ENCODE peak calls at places on chromosomes 7 and 10, in ten cellular contexts. One of them, this sample, is unnamed.

GRCh38 chr10:100518761-100519241 is 860 bp downstream of the SEC31B start:
- DNase-seq in lower lobe of right lung: peak; percentile 50
- DNase-seq in sigmoid colon: no peak
- DNase-seq in CD8-positive, alpha-beta memory T cell: peak; percentile 64
- DNase-seq in right lobe of liver: peak; percentile 43
- DNase-seq in gastrocnemius medialis: peak; percentile 55
- DNase-seq in pancreas: peak; percentile 65
- DNase-seq in fibroblast of lung: peak; percentile 58
- DNase-seq in heart left ventricle: peak; percentile 57
- DNase-seq in suprapubic skin: no peak
- DNase-seq in this sample: peak; percentile 58

GRCh38 chr10:608331-609265 is 80.9 kb downstream of the DIP2C start:
- DNase-seq in lower lobe of right lung: no peak
- DNase-seq in sigmoid colon: no peak
- DNase-seq in CD8-positive, alpha-beta memory T cell: no peak
- DNase-seq in right lobe of liver: no peak
- DNase-seq in gastrocnemius medialis: no peak
- DNase-seq in pancreas: no peak
- DNase-seq in fibroblast of lung: peak; percentile 36
- DNase-seq in heart left ventricle: no peak
- DNase-seq in suprapubic skin: no peak
- DNase-seq in this sample: no peak

GRCh38 chr10:44471410-44471809 is 86.5 kb upstream of the CXCL12 start:
- DNase-seq in lower lobe of right lung: no peak
- DNase-seq in sigmoid colon: no peak
- DNase-seq in CD8-positive, alpha-beta memory T cell: no peak
- DNase-seq in right lobe of liver: no peak
- DNase-seq in gastrocnemius medialis: no peak
- DNase-seq in pancreas: no peak
- DNase-seq in fibroblast of lung: no peak
- DNase-seq in heart left ventricle: no peak
- DNase-seq in suprapubic skin: no peak
- DNase-seq in this sample: no peak

GRCh38 chr7:34501161-34501560 is 156.9 kb upstream of the NPSR1 start:
- DNase-seq in lower lobe of right lung: no peak
- DNase-seq in sigmoid colon: no peak
- DNase-seq in CD8-positive, alpha-beta memory T cell: no peak
- DNase-seq in right lobe of liver: no peak
- DNase-seq in gastrocnemius medialis: no peak
- DNase-seq in pancreas: no peak
- DNase-seq in fibroblast of lung: no peak
- DNase-seq in heart left ventricle: no peak
- DNase-seq in suprapubic skin: no peak
- DNase-seq in this sample: no peak

GRCh38 chr7:101953248-101953819 is 135.9 kb downstream of the CUX1 start:
- DNase-seq in lower lobe of right lung: no peak
- DNase-seq in sigmoid colon: peak; percentile 94
- DNase-seq in CD8-positive, alpha-beta memory T cell: no peak
- DNase-seq in right lobe of liver: no peak
- DNase-seq in gastrocnemius medialis: peak; percentile 76
- DNase-seq in pancreas: no peak
- DNase-seq in fibroblast of lung: peak; percentile 89
- DNase-seq in heart left ventricle: no peak
- DNase-seq in suprapubic skin: no peak
- DNase-seq in this sample: no peak

GRCh38 chr7:87628780-87629569 is 777 bp downstream of the RUNDC3B start:
- DNase-seq in lower lobe of right lung: peak; percentile 51
- DNase-seq in sigmoid colon: peak; percentile 64
- DNase-seq in CD8-positive, alpha-beta memory T cell: peak; percentile 51
- DNase-seq in right lobe of liver: peak; percentile 78
- DNase-seq in gastrocnemius medialis: no peak
- DNase-seq in pancreas: peak; percentile 21
- DNase-seq in fibroblast of lung: peak; percentile 15
- DNase-seq in heart left ventricle: no peak
- DNase-seq in suprapubic skin: peak; percentile 62
- DNase-seq in this sample: peak; percentile 31

GRCh38 chr10:47223236-47223635 is 76.8 kb upstream of the GDF10 start:
- DNase-seq in lower lobe of right lung: no peak
- DNase-seq in sigmoid colon: no peak
- DNase-seq in CD8-positive, alpha-beta memory T cell: no peak
- DNase-seq in right lobe of liver: no peak
- DNase-seq in gastrocnemius medialis: no peak
- DNase-seq in pancreas: no peak
- DNase-seq in fibroblast of lung: no peak
- DNase-seq in heart left ventricle: no peak
- DNase-seq in suprapubic skin: no peak
- DNase-seq in this sample: no peak

GRCh38 chr7:124032369-124033092 is at the start of gene TMEM229A:
- DNase-seq in lower lobe of right lung: peak; percentile 48
- DNase-seq in sigmoid colon: peak; percentile 61
- DNase-seq in CD8-positive, alpha-beta memory T cell: no peak
- DNase-seq in right lobe of liver: peak; percentile 35
- DNase-seq in gastrocnemius medialis: no peak
- DNase-seq in pancreas: peak; percentile 29
- DNase-seq in fibroblast of lung: peak; percentile 48
- DNase-seq in heart left ventricle: peak; percentile 21
- DNase-seq in suprapubic skin: no peak
- DNase-seq in this sample: no peak

GRCh38 chr7:47094462-47094861 is 487.4 kb downstream of the TNS3 start:
- DNase-seq in lower lobe of right lung: no peak
- DNase-seq in sigmoid colon: no peak
- DNase-seq in CD8-positive, alpha-beta memory T cell: no peak
- DNase-seq in right lobe of liver: no peak
- DNase-seq in gastrocnemius medialis: no peak
- DNase-seq in pancreas: no peak
- DNase-seq in fibroblast of lung: no peak
- DNase-seq in heart left ventricle: no peak
- DNase-seq in suprapubic skin: no peak
- DNase-seq in this sample: no peak

GRCh38 chr7:74174606-74175082 is 488 bp downstream of the EIF4H start:
- DNase-seq in lower lobe of right lung: no peak
- DNase-seq in sigmoid colon: peak; percentile 78
- DNase-seq in CD8-positive, alpha-beta memory T cell: peak; percentile 63
- DNase-seq in right lobe of liver: peak; percentile 64
- DNase-seq in gastrocnemius medialis: peak; percentile 48
- DNase-seq in pancreas: peak; percentile 43
- DNase-seq in fibroblast of lung: peak; percentile 75
- DNase-seq in heart left ventricle: peak; percentile 38
- DNase-seq in suprapubic skin: peak; percentile 78
- DNase-seq in this sample: no peak

GRCh38 chr7:81514546-81514945 is 255.3 kb downstream of the HGF start:
- DNase-seq in lower lobe of right lung: no peak
- DNase-seq in sigmoid colon: no peak
- DNase-seq in CD8-positive, alpha-beta memory T cell: no peak
- DNase-seq in right lobe of liver: no peak
- DNase-seq in gastrocnemius medialis: no peak
- DNase-seq in pancreas: no peak
- DNase-seq in fibroblast of lung: no peak
- DNase-seq in heart left ventricle: no peak
- DNase-seq in suprapubic skin: no peak
- DNase-seq in this sample: no peak

GRCh38 chr7:24725554-24726260 is 31.6 kb downstream of the GSDME start:
- DNase-seq in lower lobe of right lung: no peak
- DNase-seq in sigmoid colon: no peak
- DNase-seq in CD8-positive, alpha-beta memory T cell: no peak
- DNase-seq in right lobe of liver: no peak
- DNase-seq in gastrocnemius medialis: no peak
- DNase-seq in pancreas: no peak
- DNase-seq in fibroblast of lung: no peak
- DNase-seq in heart left ventricle: no peak
- DNase-seq in suprapubic skin: no peak
- DNase-seq in this sample: no peak

GRCh38 chr10:102795453-102796406 is 41.5 kb downstream of the CYP17A1 start:
- DNase-seq in lower lobe of right lung: no peak
- DNase-seq in sigmoid colon: no peak
- DNase-seq in CD8-positive, alpha-beta memory T cell: no peak
- DNase-seq in right lobe of liver: no peak
- DNase-seq in gastrocnemius medialis: peak; percentile 79
- DNase-seq in pancreas: no peak
- DNase-seq in fibroblast of lung: no peak
- DNase-seq in heart left ventricle: peak; percentile 19
- DNase-seq in suprapubic skin: no peak
- DNase-seq in this sample: no peak
- H3K4me1 ChIP-seq in lower lobe of right lung: peaks cover 84% of the 10 kb centered on the region
- H3K4me1 ChIP-seq in sigmoid colon: no peaks in the 10 kb centered on the region
- H3K4me1 ChIP-seq in CD8-positive, alpha-beta memory T cell: peaks cover 21% of the 10 kb centered on the region
- H3K4me1 ChIP-seq in right lobe of liver: peaks cover 16% of the 10 kb centered on the region
- H3K4me1 ChIP-seq in gastrocnemius medialis: peaks cover 99% of the 10 kb centered on the region
- H3K4me1 ChIP-seq in pancreas: no peaks in the 10 kb centered on the region
- H3K4me1 ChIP-seq in fibroblast of lung: peaks cover 10% of the 10 kb centered on the region
- H3K4me1 ChIP-seq in heart left ventricle: peaks cover 76% of the 10 kb centered on the region
- H3K4me1 ChIP-seq in suprapubic skin: peaks cover 86% of the 10 kb centered on the region
- H3K4me1 ChIP-seq in this sample: peaks cover 13% of the 10 kb centered on the region

DNA sequence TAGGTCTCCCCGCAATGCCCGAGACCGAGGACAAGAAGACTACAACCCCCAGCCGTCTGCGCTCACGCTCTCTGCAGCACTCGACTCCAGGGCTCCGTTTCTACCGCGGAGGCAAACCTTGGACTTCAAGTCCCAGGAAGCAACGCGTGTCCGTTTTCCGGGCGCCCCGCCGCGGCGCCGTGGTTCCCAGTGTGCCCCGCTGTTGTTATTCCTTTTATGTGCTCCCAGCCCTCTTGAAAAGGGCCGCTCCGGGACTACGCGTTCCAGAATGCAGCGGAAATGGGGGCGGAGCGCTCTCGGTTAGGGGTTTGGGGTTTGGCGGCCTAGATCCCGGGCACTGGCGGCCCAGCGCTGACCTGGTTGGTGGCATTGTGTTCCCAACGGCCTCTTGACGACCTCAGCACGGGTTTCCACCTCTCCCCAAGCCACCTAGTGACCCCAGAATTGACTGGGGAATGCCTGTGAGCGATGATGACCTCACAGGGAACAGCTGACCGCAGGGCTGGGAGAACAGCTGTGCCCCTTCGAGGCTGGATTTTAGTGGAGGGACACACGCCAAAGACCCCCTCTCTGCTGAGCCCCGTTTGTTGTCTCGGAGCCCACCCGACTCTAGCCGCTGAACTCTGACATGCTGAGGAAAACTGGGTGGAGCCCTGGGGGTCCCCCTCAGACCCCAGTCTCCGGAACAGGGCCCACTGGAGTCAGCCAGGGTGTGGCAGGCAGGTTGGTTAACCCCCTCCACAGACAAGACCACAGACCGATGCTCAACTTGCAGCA is 480 bp upstream of the CDK5 start:
- DNase-seq in lower lobe of right lung: peak; percentile 99
- DNase-seq in sigmoid colon: peak; percentile 100
- DNase-seq in CD8-positive, alpha-beta memory T cell: peak; percentile 99
- DNase-seq in right lobe of liver: peak; percentile 99
- DNase-seq in gastrocnemius medialis: peak; percentile 100
- DNase-seq in pancreas: peak; percentile 99
- DNase-seq in fibroblast of lung: peak; percentile 100
- DNase-seq in heart left ventricle: peak; percentile 99
- DNase-seq in suprapubic skin: peak; percentile 99
- DNase-seq in this sample: peak; percentile 98
- H3K4me1 ChIP-seq in lower lobe of right lung: peaks cover 48% of the 10 kb centered on the region
- H3K4me1 ChIP-seq in sigmoid colon: no peaks in the 10 kb centered on the region
- H3K4me1 ChIP-seq in CD8-positive, alpha-beta memory T cell: peaks cover 39% of the 10 kb centered on the region
- H3K4me1 ChIP-seq in right lobe of liver: no peaks in the 10 kb centered on the region
- H3K4me1 ChIP-seq in gastrocnemius medialis: peaks cover 22% of the 10 kb centered on the region
- H3K4me1 ChIP-seq in pancreas: peaks cover 22% of the 10 kb centered on the region
- H3K4me1 ChIP-seq in fibroblast of lung: peaks cover 23% of the 10 kb centered on the region
- H3K4me1 ChIP-seq in heart left ventricle: peaks cover 50% of the 10 kb centered on the region
- H3K4me1 ChIP-seq in suprapubic skin: peaks cover 59% of the 10 kb centered on the region
- H3K4me1 ChIP-seq in this sample: peaks cover 32% of the 10 kb centered on the region

GRCh38 chr7:116705419-116705818 is 33.4 kb downstream of the MET start:
- DNase-seq in lower lobe of right lung: no peak
- DNase-seq in sigmoid colon: no peak
- DNase-seq in CD8-positive, alpha-beta memory T cell: no peak
- DNase-seq in right lobe of liver: no peak
- DNase-seq in gastrocnemius medialis: no peak
- DNase-seq in pancreas: no peak
- DNase-seq in fibroblast of lung: no peak
- DNase-seq in heart left ventricle: no peak
- DNase-seq in suprapubic skin: no peak
- DNase-seq in this sample: no peak
- H3K4me1 ChIP-seq in lower lobe of right lung: peaks cover under 1% of the 10 kb centered on the region
- H3K4me1 ChIP-seq in sigmoid colon: no peaks in the 10 kb centered on the region
- H3K4me1 ChIP-seq in CD8-positive, alpha-beta memory T cell: no peaks in the 10 kb centered on the region
- H3K4me1 ChIP-seq in right lobe of liver: no peaks in the 10 kb centered on the region
- H3K4me1 ChIP-seq in gastrocnemius medialis: peaks cover 86% of the 10 kb centered on the region
- H3K4me1 ChIP-seq in pancreas: peaks cover 23% of the 10 kb centered on the region
- H3K4me1 ChIP-seq in fibroblast of lung: no peaks in the 10 kb centered on the region
- H3K4me1 ChIP-seq in heart left ventricle: peaks cover 3% of the 10 kb centered on the region
- H3K4me1 ChIP-seq in suprapubic skin: peaks cover 38% of the 10 kb centered on the region
- H3K4me1 ChIP-seq in this sample: no peaks in the 10 kb centered on the region

GRCh38 chr10:62085404-62085803 is 183.2 kb downstream of the RTKN2 start:
- DNase-seq in lower lobe of right lung: no peak
- DNase-seq in sigmoid colon: no peak
- DNase-seq in CD8-positive, alpha-beta memory T cell: no peak
- DNase-seq in right lobe of liver: no peak
- DNase-seq in gastrocnemius medialis: no peak
- DNase-seq in pancreas: no peak
- DNase-seq in fibroblast of lung: no peak
- DNase-seq in heart left ventricle: no peak
- DNase-seq in suprapubic skin: no peak
- DNase-seq in this sample: no peak

GRCh38 chr10:62082729-62083412 is 181.4 kb downstream of the ARID5B start:
- DNase-seq in lower lobe of right lung: no peak
- DNase-seq in sigmoid colon: no peak
- DNase-seq in CD8-positive, alpha-beta memory T cell: no peak
- DNase-seq in right lobe of liver: no peak
- DNase-seq in gastrocnemius medialis: no peak
- DNase-seq in pancreas: no peak
- DNase-seq in fibroblast of lung: peak; percentile 75
- DNase-seq in heart left ventricle: no peak
- DNase-seq in suprapubic skin: no peak
- DNase-seq in this sample: peak; percentile 23

GRCh38 chr10:62084434-62084833 is 182.9 kb downstream of the ARID5B start:
- DNase-seq in lower lobe of right lung: no peak
- DNase-seq in sigmoid colon: no peak
- DNase-seq in CD8-positive, alpha-beta memory T cell: no peak
- DNase-seq in right lobe of liver: no peak
- DNase-seq in gastrocnemius medialis: no peak
- DNase-seq in pancreas: no peak
- DNase-seq in fibroblast of lung: peak; percentile 61
- DNase-seq in heart left ventricle: no peak
- DNase-seq in suprapubic skin: no peak
- DNase-seq in this sample: no peak

GRCh38 chr10:62083413-62083794 is 181.9 kb downstream of the ARID5B start:
- DNase-seq in lower lobe of right lung: no peak
- DNase-seq in sigmoid colon: no peak
- DNase-seq in CD8-positive, alpha-beta memory T cell: no peak
- DNase-seq in right lobe of liver: no peak
- DNase-seq in gastrocnemius medialis: no peak
- DNase-seq in pancreas: no peak
- DNase-seq in fibroblast of lung: peak; percentile 52
- DNase-seq in heart left ventricle: no peak
- DNase-seq in suprapubic skin: no peak
- DNase-seq in this sample: no peak

DNA sequence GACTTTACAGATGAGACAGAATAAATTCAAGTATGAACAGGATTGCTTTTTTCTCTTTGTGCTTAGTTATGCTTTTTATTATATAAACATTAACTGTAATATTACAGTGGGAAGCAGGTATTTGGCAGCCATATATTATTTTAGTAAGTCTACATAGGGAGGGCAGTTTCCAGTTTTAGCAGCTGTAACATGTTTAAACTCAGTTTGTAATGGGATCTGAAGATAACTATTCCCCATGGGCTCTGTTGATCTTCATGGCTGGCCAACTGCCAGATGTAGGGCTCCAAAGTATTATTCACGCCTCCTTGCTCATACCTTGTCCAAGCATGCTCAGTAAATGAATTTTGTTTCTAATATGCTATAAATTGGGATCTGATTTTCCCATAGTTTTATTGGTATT is 182.4 kb downstream of the ARID5B start:
- DNase-seq in lower lobe of right lung: no peak
- DNase-seq in sigmoid colon: peak; percentile 84
- DNase-seq in CD8-positive, alpha-beta memory T cell: no peak
- DNase-seq in right lobe of liver: no peak
- DNase-seq in gastrocnemius medialis: no peak
- DNase-seq in pancreas: peak; percentile 41
- DNase-seq in fibroblast of lung: peak; percentile 76
- DNase-seq in heart left ventricle: peak; percentile 79
- DNase-seq in suprapubic skin: no peak
- DNase-seq in this sample: no peak
- H3K4me1 ChIP-seq in lower lobe of right lung: peaks cover 37% of the 10 kb centered on the region
- H3K4me1 ChIP-seq in sigmoid colon: no peaks in the 10 kb centered on the region
- H3K4me1 ChIP-seq in CD8-positive, alpha-beta memory T cell: peaks cover 38% of the 10 kb centered on the region
- H3K4me1 ChIP-seq in right lobe of liver: no peaks in the 10 kb centered on the region
- H3K4me1 ChIP-seq in gastrocnemius medialis: peaks cover 61% of the 10 kb centered on the region
- H3K4me1 ChIP-seq in pancreas: peaks cover 36% of the 10 kb centered on the region
- H3K4me1 ChIP-seq in fibroblast of lung: peaks cover 38% of the 10 kb centered on the region
- H3K4me1 ChIP-seq in heart left ventricle: peaks cover 55% of the 10 kb centered on the region
- H3K4me1 ChIP-seq in suprapubic skin: peaks cover 54% of the 10 kb centered on the region
- H3K4me1 ChIP-seq in this sample: peaks cover 23% of the 10 kb centered on the region

This sample was measured in naive thymus-derived CD4-positive, alpha-beta T cell.